ENCODE peak calls at places on chromosomes 1 and 21, in five cellular contexts. U is CD8-positive, alpha-beta T cell; G is psoas muscle; F is cardiac muscle cell; M is left ventricle myocardium inferior. B is an unnamed sample. For H3K4me1 and H3K36me3, the result is how much of the 10 kb centered on the place peaks cover.

GRCh38 chr1:206517784-206518183 is 10.5 kb downstream of the RASSF5 start:
- DNase-seq in M (no peak), F (peak), U (no peak), G (peak), B (no peak)

GRCh38 chr1:221708987-221709386 is 32.9 kb downstream of the DUSP10 start:
- DNase-seq in U (peak), G (peak), M (no peak), F (no peak), B (peak)

GRCh38 chr1:32014199-32014936 is 700 bp downstream of the KHDRBS1 start:
- DNase-seq in M (peak), F (peak), U (peak), G (peak), B (no peak)

GRCh38 chr21:41695513-41695912 is 71.3 kb downstream of the RIPK4 start:
- DNase-seq in F (no peak), M (no peak), U (no peak), G (no peak), B (no peak)

GRCh38 chr21:21624674-21625073 is 626.5 kb downstream of the NCAM2 start:
- DNase-seq in M (no peak), U (no peak), F (no peak), G (no peak), B (no peak)

GRCh38 chr1:58430355-58431335 is 115.9 kb downstream of the OMA1 start:
- DNase-seq in M (no peak), G (no peak), U (no peak), F (no peak), B (no peak)

GRCh38 chr1:46489169-46489637 is 433 bp upstream of the DMBX1 start:
- DNase-seq in M (no peak), U (no peak), F (no peak), G (no peak), B (no peak)

GRCh38 chr1:28112388-28113311 is 24.2 kb upstream of the EYA3 start:
- DNase-seq in F (no peak), U (no peak), M (no peak), G (no peak), B (no peak)

GRCh38 chr1:206022766-206023165 is 929 bp downstream of the CTSE start:
- DNase-seq in F (no peak), U (no peak), M (no peak), G (no peak), B (no peak)

GRCh38 chr1:54947540-54947939 is 32.9 kb upstream of the TMEM61 start:
- DNase-seq in F (no peak), G (no peak), U (no peak), M (no peak), B (no peak)

GRCh38 chr1:114756949-114757454 is 782 bp downstream of the CSDE1 start:
- DNase-seq in G (peak), U (peak), M (peak), F (peak), B (no peak)

GRCh38 chr1:2384130-2384860 is 7.1 kb downstream of the MORN1 start:
- DNase-seq in U (no peak), M (no peak), G (peak), F (no peak), B (no peak)

GRCh38 chr1:31944205-31945089 is 6.3 kb upstream of the PTP4A2 start:
- DNase-seq in F (peak), U (peak), M (peak), G (peak), B (peak)

GRCh38 chr1:208054485-208054884 is 143.6 kb upstream of the CD34 start:
- DNase-seq in G (no peak), U (no peak), M (no peak), F (no peak), B (no peak)

GRCh38 chr1:211420845-211421454 is 71.0 kb downstream of the RD3 start:
- DNase-seq in M (no peak), U (no peak), F (no peak), G (no peak), B (no peak)

GRCh38 chr1:113617438-113618141 is 141.7 kb downstream of the PHTF1 start:
- DNase-seq in G (no peak), F (peak), M (no peak), U (no peak), B (no peak)

GRCh38 chr1:79052829-79053449 is 46.4 kb upstream of the ADGRL4 start:
- DNase-seq in M (no peak), F (no peak), G (no peak), U (no peak), B (no peak)

GRCh38 chr1:61120998-61121397 is 38.6 kb downstream of the NFIA start:
- DNase-seq in G (no peak), U (no peak), M (no peak), F (no peak), B (no peak)

GRCh38 chr1:10788592-10789006 is 7.8 kb downstream of the CASZ1 start:
- DNase-seq in F (peak), G (peak), M (peak), U (no peak), B (no peak)

GRCh38 chr1:167477962-167478361 is 40.4 kb downstream of the CD247 start:
- DNase-seq in F (peak), U (no peak), M (no peak), G (no peak), B (no peak)

GRCh38 chr1:197096137-197096536 is 29.1 kb upstream of the F13B start:
- DNase-seq in M (no peak), U (no peak), F (peak), G (no peak), B (no peak)

GRCh38 chr21:44375281-44375651 is 21.8 kb downstream of the TRPM2 start:
- DNase-seq in F (no peak), G (peak), U (no peak), M (no peak), B (no peak)

GRCh38 chr1:47175227-47175934 is 14.5 kb downstream of the PDZK1IP1 start:
- DNase-seq in M (no peak), U (no peak), G (no peak), F (peak), B (no peak)

GRCh38 chr1:201488817-201489581 is 17.9 kb downstream of the CSRP1 start:
- DNase-seq in F (no peak), M (peak), G (peak), U (no peak), B (no peak)

GRCh38 chr21:44398499-44398898 is 45.1 kb downstream of the TRPM2 start:
- DNase-seq in M (no peak), U (no peak), G (no peak), F (no peak), B (no peak)

GRCh38 chr1:224300346-224300745 is 29.6 kb downstream of the NVL start:
- DNase-seq in F (no peak), U (no peak), M (no peak), G (no peak), B (no peak)

GRCh38 chr21:37769656-37770055 is 146.6 kb downstream of the KCNJ6 start:
- DNase-seq in U (no peak), M (no peak), F (no peak), G (no peak), B (no peak)

GRCh38 chr1:173705117-173705516 is 9.7 kb upstream of the KLHL20 start:
- DNase-seq in M (no peak), G (no peak), F (no peak), U (no peak), B (no peak)

GRCh38 chr1:32066489-32066873 is 6.3 kb upstream of the TMEM39B start:
- DNase-seq in F (no peak), U (no peak), G (no peak), M (peak), B (no peak)

GRCh38 chr1:248858096-248858890 is 592 bp downstream of the ZNF692 start:
- DNase-seq in M (peak), F (peak), G (peak), U (no peak), B (no peak)

GRCh38 chr1:224528900-224529299 is 87.2 kb upstream of the CNIH3 start:
- DNase-seq in M (no peak), G (no peak), U (no peak), F (no peak), B (no peak)

GRCh38 chr1:94746635-94747525 is 73.3 kb upstream of the SLC44A3 start:
- DNase-seq in U (no peak), G (peak), F (no peak), M (no peak), B (no peak)

GRCh38 chr1:111140680-111140967 is 601 bp downstream of the CEPT1 start:
- DNase-seq in M (no peak), F (peak), G (no peak), U (no peak), B (no peak)

GRCh38 chr1:87197156-87197555 is 131.5 kb upstream of the LMO4 start:
- DNase-seq in G (no peak), F (no peak), M (no peak), U (no peak), B (no peak)

GRCh38 chr1:53115403-53116306 is 26.8 kb downstream of the SLC1A7 start:
- DNase-seq in G (peak), M (no peak), U (no peak), F (peak), B (no peak)

GRCh38 chr21:34498623-34499022 is 13.4 kb downstream of the KCNE1 start:
- DNase-seq in M (no peak), U (no peak), F (no peak), G (no peak), B (no peak)

DNA sequence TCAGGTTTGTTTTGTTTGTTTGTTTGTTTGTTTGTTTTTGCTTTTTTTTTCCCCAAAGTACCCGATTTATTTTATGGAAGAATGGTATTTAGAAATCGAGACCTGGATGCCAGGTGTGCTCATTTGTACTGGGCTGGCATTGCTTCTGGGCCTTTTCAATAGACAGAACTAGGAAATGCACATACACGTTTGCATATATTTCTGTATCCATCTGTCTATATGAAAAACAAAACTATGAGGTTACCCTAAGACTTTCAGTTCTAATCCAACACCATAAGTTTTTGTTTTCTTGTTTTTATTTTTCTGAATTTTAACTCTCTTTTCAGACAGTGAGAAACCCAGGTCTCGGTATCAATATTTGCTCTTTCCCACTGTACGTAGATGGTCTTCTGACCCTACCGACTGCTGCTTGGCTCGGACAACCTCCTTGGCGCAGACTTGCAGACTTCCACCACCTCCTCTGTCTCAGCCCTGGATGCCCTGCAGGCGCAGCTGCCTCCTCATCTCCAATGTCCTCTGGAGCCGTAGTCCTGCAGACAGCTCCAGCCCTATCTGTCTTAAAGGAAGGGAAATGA is 171.7 kb downstream of the NEK7 start:
- DNase-seq in F (no peak), U (no peak), M (no peak), G (no peak), B (no peak)
- H3K4me3 ChIP-seq in F (no peak), U (no peak), M (no peak), G (no peak), B (no peak)

GRCh38 chr1:219666242-219666641 is 53.3 kb upstream of the ZC3H11B start:
- DNase-seq in U (no peak), F (no peak), M (no peak), G (no peak), B (no peak)
- H3K4me1 ChIP-seq in U (under half), F (under half), M (under half), G (under half), B (under half)

GRCh38 chr1:151419819-151420218 is 20.4 kb downstream of the PSMB4 start:
- DNase-seq in F (no peak), G (no peak), U (no peak), M (no peak), B (no peak)

GRCh38 chr1:151416231-151416630 is 16.9 kb downstream of the PSMB4 start:
- DNase-seq in U (no peak), G (no peak), F (no peak), M (no peak), B (no peak)

DNA sequence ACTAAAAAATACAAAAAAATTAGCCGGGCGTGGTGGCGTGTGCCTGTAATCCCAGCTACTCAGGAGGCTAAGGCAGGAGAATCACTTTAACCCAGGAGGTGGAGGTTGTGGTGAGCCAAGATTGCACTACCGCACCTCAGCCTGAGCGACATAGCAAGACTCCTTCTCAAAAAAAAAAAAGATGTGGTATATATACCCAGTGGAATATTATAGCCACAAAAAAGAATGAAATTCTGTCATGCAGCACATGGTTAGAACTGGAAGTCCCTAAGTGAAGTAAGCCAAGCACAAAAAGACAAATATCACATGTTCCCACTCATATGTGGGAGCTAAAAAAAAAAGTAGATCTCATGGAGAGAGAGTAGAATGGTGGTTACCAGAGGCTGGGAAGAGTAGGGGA is 18.7 kb downstream of the PSMB4 start:
- DNase-seq in M (no peak), F (no peak), G (no peak), U (no peak), B (no peak)
- H3K36me3 ChIP-seq in M (half or more), F (half or more), G (half or more), U (under half), B (under half)

GRCh38 chr21:29304577-29304976 is 5.9 kb downstream of the BACH1 start:
- DNase-seq in G (no peak), F (no peak), U (no peak), M (no peak), B (no peak)

GRCh38 chr21:29301703-29302102 is 3.0 kb downstream of the BACH1 start:
- DNase-seq in U (no peak), M (no peak), F (no peak), G (no peak), B (no peak)

GRCh38 chr21:29300547-29301138 is 1.9 kb downstream of the BACH1 start:
- DNase-seq in U (no peak), G (no peak), F (no peak), M (no peak), B (no peak)

GRCh38 chr21:29303301-29303700 is 4.6 kb downstream of the BACH1 start:
- DNase-seq in U (no peak), G (no peak), M (no peak), F (no peak), B (no peak)

DNA sequence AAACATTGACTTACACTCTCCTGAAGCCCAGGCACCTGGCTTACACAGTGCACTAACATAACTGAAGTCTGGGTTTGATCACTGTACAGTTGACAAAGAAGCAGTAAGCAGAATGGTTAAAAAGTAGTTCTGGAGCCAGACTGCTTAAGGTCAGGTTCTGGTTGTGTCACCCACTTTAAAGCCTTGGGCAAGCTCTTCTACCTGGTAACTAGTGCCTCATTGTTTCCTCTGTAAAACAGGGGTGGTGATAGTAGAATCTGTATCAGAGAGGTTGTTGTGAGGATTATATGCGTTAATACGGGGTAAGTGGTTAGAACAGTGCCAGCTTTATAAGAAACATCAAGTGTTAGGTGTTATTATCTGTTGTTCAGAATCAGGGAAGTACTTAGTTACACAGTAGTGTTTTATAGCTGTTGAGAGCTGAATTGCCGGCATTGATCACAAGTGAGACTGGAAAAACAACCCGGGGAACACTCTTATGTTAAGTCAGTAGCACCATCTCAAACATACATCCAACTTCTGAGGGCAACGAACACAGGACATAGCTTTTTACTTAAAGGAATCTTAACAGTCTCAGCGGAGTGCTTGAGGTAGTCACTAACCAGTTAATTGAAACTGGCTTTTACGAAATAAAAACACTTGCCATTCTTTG is 3.7 kb downstream of the BACH1 start:
- DNase-seq in G (no peak), U (no peak), F (peak), M (no peak), B (no peak)
- H3K4me3 ChIP-seq in G (peak), U (no peak), F (no peak), M (peak), B (no peak)

B was measured in effector memory CD4-positive, alpha-beta T cell.